ENCODE peak calls at places on chromosomes 3 and 15, in ten cellular contexts. R is esophagus muscularis mucosa; V is T-helper 1 cell; A is Kasumi-1; C is fibroblast of villous mesenchyme; D is anterior cingulate cortex; U is colonic mucosa; Q is SHP77; Y is natural killer cell treated with Interleukin-12 subunit alpha and Interleukin-12 subunit beta and Interleukin-15 and Interleukin-18, amount 100 ng/mL, for 72 hours; I is endothelial cell. O is an unnamed sample.
A peak's percentile ranks its signal among the peaks of the same experiment; 100 is the strongest.

GRCh38 chr3:134797816-134798451 is 2.9 kb downstream of the EPHB1 start:
- DNase-seq in R (peak; percentile 55), V (no peak), A (no peak), C (no peak), D (no peak), U (no peak), Q (no peak), Y (no peak), I (no peak), O (no peak)

GRCh38 chr15:25345943-25346342 is 92.9 kb downstream of the UBE3A start:
- DNase-seq in R (no peak), V (no peak), A (no peak), C (peak; percentile 27), D (no peak), U (no peak), Q (no peak), Y (no peak), I (peak; percentile 43), O (no peak)

GRCh38 chr15:39153718-39154117 is 427.2 kb upstream of the THBS1 start:
- DNase-seq in R (no peak), V (no peak), A (no peak), C (no peak), D (no peak), U (peak; percentile 28), Q (peak; percentile 40), Y (no peak), I (no peak), O (no peak)

GRCh38 chr3:74295479-74295878 is 319.0 kb downstream of the CNTN3 start:
- DNase-seq in R (no peak), V (no peak), A (no peak), C (no peak), D (no peak), U (no peak), Q (no peak), Y (no peak), I (no peak), O (no peak)

GRCh38 chr15:85625856-85626255 is 168.9 kb downstream of the KLHL25 start:
- DNase-seq in R (no peak), V (no peak), A (peak; percentile 13), C (peak; percentile 94), D (no peak), U (no peak), Q (no peak), Y (peak; percentile 73), I (no peak), O (no peak)

GRCh38 chr15:92599394-92599970 is 56.1 kb downstream of the FAM174B start:
- DNase-seq in R (no peak), V (no peak), A (no peak), C (peak; percentile 94), D (no peak), U (no peak), Q (no peak), Y (no peak), I (no peak), O (no peak)

GRCh38 chr3:172692751-172693310 is 18.0 kb downstream of the NCEH1 start:
- DNase-seq in R (no peak), V (no peak), A (peak; percentile 29), C (no peak), D (no peak), U (no peak), Q (no peak), Y (no peak), I (no peak), O (no peak)

GRCh38 chr3:99532246-99532645 is 106.1 kb upstream of the COL8A1 start:
- DNase-seq in R (no peak), V (no peak), A (peak; percentile 50), C (peak; percentile 82), D (no peak), U (peak; percentile 49), Q (peak; percentile 59), Y (no peak), I (peak; percentile 64), O (peak; percentile 54)

GRCh38 chr3:190012314-190012782 is 108.3 kb downstream of the P3H2 start:
- DNase-seq in R (no peak), V (no peak), A (no peak), C (peak; percentile 60), D (no peak), U (no peak), Q (no peak), Y (no peak), I (no peak), O (peak; percentile 53)

GRCh38 chr3:142028174-142028833 is 121.0 kb downstream of the TFDP2 start:
- DNase-seq in R (no peak), V (no peak), A (peak; percentile 94), C (peak; percentile 65), D (no peak), U (peak; percentile 53), Q (peak; percentile 51), Y (no peak), I (peak; percentile 34), O (peak; percentile 23)

GRCh38 chr3:100797921-100798491 is 88.7 kb downstream of the TFG start:
- DNase-seq in R (no peak), V (no peak), A (no peak), C (no peak), D (no peak), U (no peak), Q (no peak), Y (no peak), I (no peak), O (no peak)

GRCh38 chr15:52348056-52348745 is 52.6 kb upstream of the MYO5C start:
- DNase-seq in R (no peak), V (no peak), A (no peak), C (peak; percentile 67), D (no peak), U (no peak), Q (no peak), Y (no peak), I (no peak), O (no peak)

GRCh38 chr15:66101715-66102395 is 151.7 kb downstream of the MEGF11 start:
- DNase-seq in R (no peak), V (no peak), A (no peak), C (no peak), D (no peak), U (no peak), Q (no peak), Y (no peak), I (no peak), O (peak; percentile 22)

GRCh38 chr3:106423321-106424225 is 554.8 kb upstream of the CBLB start:
- DNase-seq in R (no peak), V (no peak), A (no peak), C (no peak), D (no peak), U (no peak), Q (no peak), Y (no peak), I (no peak), O (no peak)

GRCh38 chr3:57911588-57911987 is 96.6 kb upstream of the FLNB start:
- DNase-seq in R (no peak), V (no peak), A (no peak), C (peak; percentile 33), D (no peak), U (no peak), Q (no peak), Y (no peak), I (no peak), O (no peak)

GRCh38 chr3:123371426-123371825 is 77.5 kb downstream of the ADCY5 start:
- DNase-seq in R (no peak), V (no peak), A (no peak), C (no peak), D (no peak), U (no peak), Q (no peak), Y (no peak), I (no peak), O (no peak)

GRCh38 chr3:150324825-150325224 is 83.3 kb upstream of the TSC22D2 start:
- DNase-seq in R (no peak), V (no peak), A (no peak), C (no peak), D (no peak), U (no peak), Q (no peak), Y (no peak), I (no peak), O (no peak)

GRCh38 chr15:38414351-38414750 is 39.6 kb upstream of the FAM98B start:
- DNase-seq in R (no peak), V (no peak), A (peak; percentile 17), C (peak; percentile 72), D (peak; percentile 4), U (peak; percentile 50), Q (peak; percentile 20), Y (no peak), I (peak; percentile 67), O (peak; percentile 56)

GRCh38 chr15:85168642-85169173 is 187.1 kb downstream of the PDE8A start:
- DNase-seq in R (no peak), V (peak; percentile 29), A (peak; percentile 54), C (peak; percentile 7), D (no peak), U (peak; percentile 61), Q (peak; percentile 33), Y (no peak), I (peak; percentile 38), O (peak; percentile 39)

GRCh38 chr3:52405601-52406115 is 39.2 kb downstream of the SEMA3G start:
- DNase-seq in R (no peak), V (no peak), A (no peak), C (no peak), D (no peak), U (no peak), Q (no peak), Y (peak; percentile 32), I (no peak), O (no peak)

GRCh38 chr15:40846846-40847224 is 3.0 kb downstream of the SPINT1 start:
- DNase-seq in R (no peak), V (no peak), A (no peak), C (no peak), D (no peak), U (no peak), Q (no peak), Y (peak; percentile 37), I (no peak), O (no peak)

GRCh38 chr15:74826372-74826819 is at the start of gene CPLX3:
- DNase-seq in R (no peak), V (peak; percentile 48), A (peak; percentile 13), C (peak; percentile 19), D (no peak), U (no peak), Q (no peak), Y (no peak), I (peak; percentile 56), O (peak; percentile 68)

GRCh38 chr15:60172147-60172546 is 168.0 kb downstream of the FOXB1 start:
- DNase-seq in R (no peak), V (no peak), A (no peak), C (no peak), D (no peak), U (no peak), Q (no peak), Y (no peak), I (no peak), O (no peak)

GRCh38 chr3:29065211-29065785 is 215.6 kb upstream of the RBMS3 start:
- DNase-seq in R (no peak), V (no peak), A (no peak), C (peak; percentile 95), D (no peak), U (no peak), Q (peak; percentile 43), Y (no peak), I (peak; percentile 39), O (no peak)

GRCh38 chr3:49930241-49930690 is 655 bp upstream of the MON1A start:
- DNase-seq in R (no peak), V (no peak), A (no peak), C (no peak), D (no peak), U (no peak), Q (no peak), Y (peak; percentile 8), I (no peak), O (no peak)

GRCh38 chr15:84621358-84621979 is 20.7 kb downstream of the ZSCAN2 start:
- DNase-seq in R (no peak), V (no peak), A (no peak), C (no peak), D (no peak), U (no peak), Q (no peak), Y (peak; percentile 51), I (no peak), O (no peak)

GRCh38 chr15:76512971-76513370 is 176.4 kb downstream of the ISL2 start:
- DNase-seq in R (no peak), V (no peak), A (no peak), C (no peak), D (no peak), U (no peak), Q (no peak), Y (no peak), I (no peak), O (no peak)

GRCh38 chr15:82135645-82136044 is 89.8 kb upstream of the MEX3B start:
- DNase-seq in R (no peak), V (no peak), A (no peak), C (no peak), D (no peak), U (no peak), Q (no peak), Y (no peak), I (no peak), O (no peak)